ENCODE peak calls at places on chromosomes 7 and 10, in five cellular contexts. B, N, V, Z and K are unnamed samples.

GRCh38 chr7:106999023-106999422 is 45.5 kb upstream of the PRKAR2B start:
- DNase-seq in B (no peak), N (no peak), V (no peak), Z (no peak), K (no peak)

GRCh38 chr7:153446490-153446889 is 605.7 kb upstream of the DPP6 start:
- DNase-seq in B (no peak), N (no peak), V (no peak), Z (no peak), K (no peak)

GRCh38 chr7:27190284-27190748 is 5.3 kb upstream of the HOXA11 start:
- DNase-seq in B (no peak), N (no peak), V (peak), Z (no peak), K (no peak)

GRCh38 chr7:92362131-92362530 is 85.2 kb upstream of the GATAD1 start:
- DNase-seq in B (no peak), N (no peak), V (no peak), Z (no peak), K (no peak)

GRCh38 chr10:102504976-102505300 is 1.2 kb downstream of the SUFU start:
- DNase-seq in B (no peak), N (no peak), V (no peak), Z (no peak), K (no peak)

GRCh38 chr7:3244241-3244814 is 56.7 kb upstream of the SDK1 start:
- DNase-seq in B (no peak), N (no peak), V (no peak), Z (no peak), K (no peak)

GRCh38 chr7:157845203-157845810 is 508.5 kb downstream of the DNAJB6 start:
- DNase-seq in B (no peak), N (no peak), V (no peak), Z (no peak), K (no peak)

GRCh38 chr7:45574521-45575500 is 643 bp downstream of the ADCY1 start:
- DNase-seq in B (peak), N (no peak), V (no peak), Z (no peak), K (no peak)

GRCh38 chr7:86908948-86909347 is 150.5 kb downstream of the ELAPOR2 start:
- DNase-seq in B (peak), N (no peak), V (no peak), Z (peak), K (no peak)

GRCh38 chr7:159143780-159144755 is 599 bp downstream of the VIPR2 start:
- DNase-seq in B (peak), N (peak), V (no peak), Z (peak), K (peak)

GRCh38 chr10:12382956-12383531 is 33.7 kb downstream of the CAMK1D start:
- DNase-seq in B (no peak), N (no peak), V (no peak), Z (no peak), K (no peak)

GRCh38 chr7:107526672-107527071 is 37.0 kb downstream of the COG5 start:
- DNase-seq in B (no peak), N (no peak), V (no peak), Z (no peak), K (no peak)

GRCh38 chr10:113644185-113645120 is 19.4 kb downstream of the NRAP start:
- DNase-seq in B (no peak), N (no peak), V (no peak), Z (no peak), K (no peak)

GRCh38 chr7:50212666-50213621 is 91.6 kb upstream of the IKZF1 start:
- DNase-seq in B (no peak), N (no peak), V (no peak), Z (peak), K (peak)

GRCh38 chr7:103640031-103640779 is 194.2 kb upstream of the SLC26A5 start:
- DNase-seq in B (no peak), N (no peak), V (no peak), Z (no peak), K (no peak)

GRCh38 chr7:47333959-47334358 is 248.0 kb downstream of the TNS3 start:
- DNase-seq in B (no peak), N (no peak), V (no peak), Z (no peak), K (no peak)

GRCh38 chr10:11183000-11183399 is 165.3 kb downstream of the CELF2 start:
- DNase-seq in B (no peak), N (no peak), V (no peak), Z (no peak), K (no peak)

GRCh38 chr7:142338633-142339501 is 81.0 kb upstream of the PRSS58 start:
- DNase-seq in B (peak), N (no peak), V (peak), Z (peak), K (no peak)

GRCh38 chr10:127228195-127228785 is 31.9 kb upstream of the INSYN2A start:
- DNase-seq in B (no peak), N (no peak), V (peak), Z (no peak), K (no peak)

GRCh38 chr7:73622909-73623797 is 1.2 kb downstream of the MLXIPL start:
- DNase-seq in B (peak), N (peak), V (peak), Z (no peak), K (no peak)

GRCh38 chr10:131901181-131901829 is 497 bp downstream of the PPP2R2D start:
- DNase-seq in B (peak), N (peak), V (peak), Z (peak), K (no peak)

GRCh38 chr10:108688314-108688713 is 1235.0 kb downstream of the XPNPEP1 start:
- DNase-seq in B (no peak), N (no peak), V (no peak), Z (no peak), K (no peak)

GRCh38 chr10:18233775-18234174 is 93.6 kb downstream of the CACNB2 start:
- DNase-seq in B (peak), N (no peak), V (no peak), Z (no peak), K (peak)

GRCh38 chr7:108248821-108249220 is 118.7 kb upstream of the LAMB4 start:
- DNase-seq in B (no peak), N (no peak), V (no peak), Z (no peak), K (no peak)

GRCh38 chr7:150403376-150404171 is 24.4 kb downstream of the ZNF775 start:
- DNase-seq in B (no peak), N (no peak), V (no peak), Z (peak), K (no peak)
- H3K4me3 ChIP-seq in B (peak), N (no peak), V (no peak), Z (peak), K (peak)

DNA sequence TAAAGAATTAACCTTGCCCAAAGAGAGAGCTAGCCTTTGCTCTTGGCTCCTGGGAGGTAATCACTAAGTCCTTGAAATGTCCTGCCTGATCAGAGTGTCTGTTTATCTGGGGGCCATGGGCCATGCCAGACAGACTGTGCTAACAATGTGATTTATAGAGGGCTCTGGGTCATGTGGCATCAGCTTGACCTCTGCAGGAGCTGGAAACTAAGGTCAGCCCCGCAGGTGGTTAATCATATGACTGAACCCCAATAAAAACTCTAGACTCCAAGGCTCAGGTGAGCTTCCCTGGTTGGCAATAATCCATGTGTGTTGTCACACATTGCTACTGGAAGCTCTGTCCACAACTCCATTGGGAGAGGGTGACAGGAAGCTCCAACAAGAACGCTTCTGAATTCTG is 47.5 kb downstream of the NDUFB2 start:
- DNase-seq in B (no peak), N (no peak), V (no peak), Z (no peak), K (no peak)
- H3K27ac ChIP-seq in B (no peak), N (no peak), V (no peak), Z (no peak), K (no peak)

GRCh38 chr10:25933653-25934608 is at the start of gene MYO3A:
- DNase-seq in B (peak), N (no peak), V (no peak), Z (no peak), K (no peak)
- H3K4me3 ChIP-seq in B (peak), N (peak), V (no peak), Z (no peak), K (peak)

GRCh38 chr10:70558295-70558694 is 44.2 kb downstream of the PRF1 start:
- DNase-seq in B (no peak), N (no peak), V (no peak), Z (no peak), K (no peak)
- H3K27ac ChIP-seq in B (peak), N (no peak), V (no peak), Z (no peak), K (no peak)

DNA sequence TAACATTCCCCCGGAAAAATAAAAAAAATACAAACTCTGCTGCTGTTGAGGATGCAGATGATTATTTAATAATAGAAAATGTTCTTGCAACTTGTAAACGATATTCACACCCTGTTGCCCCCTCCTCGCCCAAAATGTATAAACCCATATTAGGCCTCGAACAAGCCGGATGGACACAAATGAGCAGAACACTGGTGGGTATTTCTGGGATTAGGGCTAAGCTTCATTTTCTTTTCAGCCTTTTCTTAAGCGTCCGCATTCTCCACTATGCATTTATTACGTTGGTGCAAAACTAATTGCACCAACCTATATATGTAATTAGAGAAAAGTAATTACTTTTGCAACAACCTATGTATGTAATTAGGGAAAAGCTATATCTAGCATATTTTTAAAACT is 347 bp upstream of the GNG11 start:
- DNase-seq in B (no peak), N (no peak), V (no peak), Z (no peak), K (no peak)
- H3K4me3 ChIP-seq in B (peak), N (peak), V (peak), Z (no peak), K (peak)

GRCh38 chr7:40880581-40880980 is 745.8 kb downstream of the SUGCT start:
- DNase-seq in B (no peak), N (no peak), V (no peak), Z (no peak), K (no peak)
- H3K27ac ChIP-seq in B (no peak), N (no peak), V (no peak), Z (no peak), K (no peak)

DNA sequence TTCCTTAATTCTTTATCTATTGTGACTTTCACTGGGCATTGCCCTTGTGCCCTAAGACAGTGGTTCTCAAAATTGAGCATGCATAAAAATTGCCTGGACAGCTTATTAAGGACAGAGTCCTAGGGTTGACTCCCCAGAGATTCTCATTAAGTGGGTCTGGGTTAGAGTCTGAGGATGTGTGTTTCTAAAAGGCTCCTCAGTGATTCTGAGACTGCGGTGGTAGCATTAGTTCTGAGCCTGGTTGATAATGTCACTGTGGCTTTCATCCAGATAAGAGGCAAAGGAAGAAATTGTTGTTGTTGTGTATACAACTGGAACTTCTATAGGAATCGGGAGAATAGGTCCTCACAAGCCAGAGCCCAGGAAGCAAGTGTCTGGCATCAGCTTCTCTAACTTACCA is 1.3 kb downstream of the IFIT2 start:
- DNase-seq in B (no peak), N (no peak), V (no peak), Z (no peak), K (no peak)
- H3K4me3 ChIP-seq in B (no peak), N (peak), V (no peak), Z (peak), K (peak)

DNA sequence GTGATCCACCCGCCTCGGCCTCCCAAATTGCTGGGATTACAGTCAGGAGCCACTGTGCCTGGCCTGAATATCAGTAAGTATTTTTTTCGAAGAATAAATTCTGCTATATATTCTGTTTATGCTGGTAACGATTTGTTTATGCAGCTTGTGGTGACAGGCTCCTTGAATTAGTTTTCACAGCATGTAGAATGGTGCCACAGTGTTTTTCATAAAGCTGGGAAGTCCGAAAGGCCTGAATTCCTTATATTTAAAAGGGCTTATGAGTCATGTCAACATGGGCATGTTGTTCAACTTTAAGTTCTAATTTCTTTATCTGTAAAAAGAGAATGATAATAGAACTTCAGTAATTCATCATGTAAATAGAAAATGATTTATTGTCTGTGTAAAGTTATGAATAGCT is 42.2 kb upstream of the WASL start:
- DNase-seq in B (no peak), N (no peak), V (no peak), Z (no peak), K (no peak)
- H3K27ac ChIP-seq in B (no peak), N (no peak), V (no peak), Z (no peak), K (no peak)

GRCh38 chr10:21285207-21285606 is 240.3 kb downstream of the SKIDA1 start:
- DNase-seq in B (peak), N (no peak), V (no peak), Z (no peak), K (no peak)

GRCh38 chr10:21281765-21282484 is 243.6 kb downstream of the SKIDA1 start:
- DNase-seq in B (peak), N (no peak), V (no peak), Z (no peak), K (no peak)

GRCh38 chr10:21281173-21281572 is 244.3 kb downstream of the SKIDA1 start:
- DNase-seq in B (no peak), N (no peak), V (no peak), Z (no peak), K (no peak)

GRCh38 chr10:21285742-21286311 is 239.7 kb downstream of the SKIDA1 start:
- DNase-seq in B (no peak), N (no peak), V (no peak), Z (no peak), K (no peak)

GRCh38 chr10:21284301-21284700 is 241.2 kb downstream of the SKIDA1 start:
- DNase-seq in B (no peak), N (no peak), V (no peak), Z (no peak), K (no peak)
- H3K4me3 ChIP-seq in B (no peak), N (no peak), V (no peak), Z (no peak), K (no peak)